ENCODE peak calls at places on chromosomes 1 and 21, in four cellular contexts. Y is heart left ventricle, B is OCI-LY7, V is ovary. F is an unnamed sample.

GRCh38 chr1:91895832-91896556 is 10.0 kb upstream of the TGFBR3 start:
- DNase-seq in Y (no peak), B (no peak), V (no peak), F (no peak)

GRCh38 chr21:20949884-20950283 is 48.3 kb upstream of the NCAM2 start:
- DNase-seq in Y (no peak), B (no peak), V (no peak), F (no peak)

GRCh38 chr1:29621826-29622435 is 385.6 kb downstream of the PTPRU start:
- DNase-seq in Y (no peak), B (no peak), V (no peak), F (no peak)

GRCh38 chr1:21539933-21540332 is 30.7 kb downstream of the ALPL start:
- DNase-seq in Y (peak), B (no peak), V (no peak), F (no peak)

GRCh38 chr1:208231929-208232360 is 12.2 kb downstream of the PLXNA2 start:
- DNase-seq in Y (no peak), B (no peak), V (no peak), F (no peak)

GRCh38 chr1:72000809-72001208 is 281.5 kb downstream of the NEGR1 start:
- DNase-seq in Y (no peak), B (no peak), V (no peak), F (no peak)

GRCh38 chr1:12121212-12122000 is 45.4 kb upstream of the TNFRSF1B start:
- DNase-seq in Y (peak), B (no peak), V (no peak), F (no peak)

GRCh38 chr1:178537445-178538090 is 24.7 kb downstream of the TEX35 start:
- DNase-seq in Y (no peak), B (no peak), V (peak), F (no peak)

GRCh38 chr1:160361199-160361598 is 5.7 kb upstream of the NHLH1 start:
- DNase-seq in Y (no peak), B (no peak), V (no peak), F (no peak)

GRCh38 chr1:160360227-160360695 is 6.6 kb upstream of the NHLH1 start:
- DNase-seq in Y (no peak), B (no peak), V (no peak), F (no peak)

GRCh38 chr1:160358073-160358472 is 8.8 kb upstream of the NHLH1 start:
- DNase-seq in Y (no peak), B (no peak), V (no peak), F (no peak)

GRCh38 chr1:160361814-160362167 is 5.1 kb upstream of the NHLH1 start:
- DNase-seq in Y (no peak), B (no peak), V (no peak), F (no peak)

DNA sequence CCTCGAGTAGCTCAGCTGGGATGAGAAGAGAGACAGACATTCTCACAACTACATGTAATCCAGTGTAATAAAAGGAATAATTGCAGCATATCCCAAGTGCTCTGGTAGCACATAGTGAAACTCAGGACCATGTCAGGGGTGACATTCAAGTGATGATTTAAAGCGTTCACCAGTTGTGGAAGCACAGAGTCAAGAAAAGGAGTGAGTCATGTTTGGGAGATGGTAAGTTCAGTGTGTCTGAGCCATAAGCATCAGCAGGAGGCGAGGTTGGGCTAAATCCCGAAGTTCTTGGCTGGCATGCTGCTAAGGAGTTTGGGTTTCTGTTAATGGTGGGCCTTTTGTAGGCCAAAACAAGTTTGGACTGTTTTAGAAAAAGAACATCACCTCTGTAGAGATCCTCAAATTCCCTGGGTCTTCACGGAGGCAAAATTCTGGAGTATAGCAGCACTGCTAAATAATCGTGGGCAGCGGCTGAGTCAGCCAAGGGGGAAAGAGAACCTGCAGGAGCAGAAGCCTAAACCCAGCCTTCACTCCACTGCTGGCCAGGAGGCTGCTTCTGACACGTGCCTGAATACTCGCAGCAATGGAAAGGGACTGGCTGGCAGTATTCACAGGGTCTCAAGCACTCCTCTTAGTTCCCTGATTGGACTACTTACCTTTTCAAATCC is 7.2 kb upstream of the NHLH1 start:
- DNase-seq in Y (no peak), B (no peak), V (no peak), F (no peak)
- TF ChIP-seq CTCF in Y (no peak), B (no peak), V (no peak), F (no peak)

GRCh38 chr1:150235436-150235851 is 468 bp downstream of the ANP32E start:
- DNase-seq in Y (no peak), B (peak), V (no peak), F (no peak)
- TF ChIP-seq CTCF in Y (no peak), B (no peak), V (no peak), F (no peak)

GRCh38 chr21:36145259-36145658 is 10.4 kb downstream of the CBR3 start:
- DNase-seq in Y (no peak), B (no peak), V (no peak), F (no peak)

GRCh38 chr21:36135391-36136094 is 664 bp downstream of the CBR3 start:
- DNase-seq in Y (peak), B (peak), V (peak), F (no peak)

GRCh38 chr21:36141513-36141925 is 6.6 kb downstream of the CBR3 start:
- DNase-seq in Y (peak), B (peak), V (peak), F (peak)
- TF ChIP-seq CTCF in Y (peak), B (peak), V (peak), F (peak)

GRCh38 chr1:3727042-3727824 is 25.0 kb upstream of the CCDC27 start:
- DNase-seq in Y (no peak), B (peak), V (no peak), F (no peak)
- TF ChIP-seq CTCF in Y (peak), B (peak), V (no peak), F (peak)

DNA sequence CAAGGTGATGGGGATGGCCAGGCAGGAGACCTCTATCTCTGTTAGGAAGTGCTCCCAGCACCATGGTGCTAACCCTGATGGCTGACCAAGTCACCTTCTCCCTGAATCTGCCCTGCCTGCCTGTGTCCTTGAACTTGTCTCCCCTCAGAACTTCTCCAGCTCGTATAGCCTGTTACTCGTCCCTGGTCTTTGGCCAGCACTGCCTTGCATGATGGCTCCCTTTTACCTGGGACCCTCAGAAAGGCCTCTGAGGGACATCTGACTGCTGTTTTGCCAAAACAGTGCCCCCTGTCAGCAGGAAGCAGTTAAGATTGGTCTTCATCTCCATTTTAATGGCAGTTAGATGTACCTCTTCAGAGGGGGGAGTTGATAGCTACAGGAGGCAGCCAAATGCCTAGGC is 148.3 kb downstream of the RHOU start:
- DNase-seq in Y (no peak), B (no peak), V (no peak), F (no peak)
- TF ChIP-seq CTCF in Y (no peak), B (no peak), V (no peak), F (no peak)

GRCh38 chr21:14722841-14723483 is 176.8 kb upstream of the SAMSN1 start:
- DNase-seq in Y (no peak), B (no peak), V (no peak), F (no peak)
- TF ChIP-seq CTCF in Y (no peak), B (peak), V (no peak), F (no peak)

DNA sequence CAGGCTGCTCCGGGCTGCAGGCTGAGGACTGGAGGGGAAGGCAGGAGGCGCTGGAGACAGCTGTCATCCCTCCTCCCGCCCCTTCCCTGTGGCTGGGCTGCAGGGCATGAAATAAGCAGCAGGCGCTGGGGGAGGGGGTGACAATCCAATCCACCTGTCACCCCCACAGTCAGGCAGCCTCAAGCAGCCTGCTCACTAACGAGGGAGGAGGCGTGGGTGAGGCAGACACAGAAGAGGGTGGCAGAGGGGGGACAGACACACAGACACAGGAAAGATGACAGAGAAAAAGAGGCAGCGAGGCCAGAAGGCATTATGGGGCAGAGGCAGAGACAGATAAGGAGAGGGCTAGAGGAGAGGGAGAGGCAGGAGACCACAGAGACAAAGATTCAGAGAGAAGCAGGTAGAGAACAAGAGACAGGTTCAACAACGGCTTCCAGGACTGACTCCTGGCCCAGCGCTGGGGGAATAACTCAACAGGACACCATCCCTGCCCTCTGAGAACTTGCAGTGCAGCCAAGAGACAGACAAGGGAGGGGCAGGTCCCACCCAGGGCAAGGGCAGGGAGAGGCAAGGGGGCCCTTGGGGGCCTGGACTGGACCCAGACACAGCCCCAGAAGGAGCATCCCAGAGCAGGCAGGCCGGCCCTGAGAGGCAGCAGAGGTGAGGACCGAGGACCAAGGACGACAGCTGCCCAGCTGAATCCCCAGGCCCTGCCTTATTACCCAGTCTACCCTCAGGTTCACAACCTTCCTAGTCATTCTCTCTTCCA is 11.2 kb downstream of the MEF2D start:
- DNase-seq in Y (peak), B (peak), V (peak), F (no peak)
- TF ChIP-seq CTCF in Y (peak), B (no peak), V (no peak), F (no peak)

DNA sequence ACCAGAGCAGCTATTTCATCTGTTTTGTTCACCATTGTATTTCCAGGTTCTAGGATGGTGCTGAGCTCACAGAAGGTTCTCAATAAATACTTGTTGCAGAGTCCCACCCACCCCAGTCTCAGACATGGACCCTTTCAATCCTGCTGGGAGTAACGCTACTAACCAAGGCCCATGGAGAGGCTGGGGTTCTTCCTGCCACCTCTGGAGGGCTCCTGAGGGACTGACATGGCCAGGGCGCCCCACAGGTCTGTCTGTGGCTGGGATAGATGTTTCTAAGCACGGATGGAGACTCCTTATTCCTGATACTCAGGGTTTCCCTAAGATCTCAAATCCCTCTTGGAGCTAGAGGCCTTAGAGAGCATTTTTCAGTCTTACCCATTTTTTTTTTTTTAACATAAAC is 87.4 kb downstream of the EPHB2 start:
- DNase-seq in Y (no peak), B (no peak), V (no peak), F (no peak)
- TF ChIP-seq CTCF in Y (no peak), B (no peak), V (no peak), F (no peak)

F was measured in progenitor cell of endocrine pancreas.